ENCODE peak calls at places on chromosomes 11 and 22, in ten cellular contexts. One of them, this sample, is unnamed.

GRCh38 chr11:73322986-73323306 is 14.9 kb downstream of the ARHGEF17 start:
- DNase-seq in adrenal gland: no peak
- DNase-seq in A673: no peak
- DNase-seq in transverse colon: no peak
- DNase-seq in HCT116: no peak
- DNase-seq in heart right ventricle: no peak
- DNase-seq in body of pancreas: no peak
- DNase-seq in cardiac muscle cell: no peak
- DNase-seq in ascending aorta: no peak
- DNase-seq in sigmoid colon: no peak
- DNase-seq in this sample: no peak

GRCh38 chr22:40410272-40410671 is 39.9 kb downstream of the SGSM3 start:
- DNase-seq in sigmoid colon: no peak
- DNase-seq in A673: no peak
- DNase-seq in ascending aorta: no peak
- DNase-seq in body of pancreas: no peak
- DNase-seq in adrenal gland: no peak
- DNase-seq in HCT116: no peak
- DNase-seq in heart right ventricle: no peak
- DNase-seq in transverse colon: no peak
- DNase-seq in cardiac muscle cell: no peak
- DNase-seq in this sample: no peak

GRCh38 chr22:28333106-28333505 is 346.5 kb downstream of the TTC28 start:
- DNase-seq in ascending aorta: no peak
- DNase-seq in adrenal gland: no peak
- DNase-seq in transverse colon: no peak
- DNase-seq in sigmoid colon: no peak
- DNase-seq in A673: no peak
- DNase-seq in cardiac muscle cell: no peak
- DNase-seq in body of pancreas: no peak
- DNase-seq in heart right ventricle: no peak
- DNase-seq in HCT116: no peak
- DNase-seq in this sample: no peak

GRCh38 chr11:78188809-78189724 is at the start of gene USP35:
- DNase-seq in body of pancreas: no peak
- DNase-seq in adrenal gland: no peak
- DNase-seq in cardiac muscle cell: no peak
- DNase-seq in ascending aorta: no peak
- DNase-seq in HCT116: no peak
- DNase-seq in sigmoid colon: peak; percentile 62
- DNase-seq in heart right ventricle: no peak
- DNase-seq in transverse colon: no peak
- DNase-seq in A673: no peak
- DNase-seq in this sample: peak; percentile 54

GRCh38 chr11:79439893-79440450 is 858 bp downstream of the TENM4 start:
- DNase-seq in adrenal gland: peak; percentile 56
- DNase-seq in body of pancreas: no peak
- DNase-seq in HCT116: no peak
- DNase-seq in cardiac muscle cell: no peak
- DNase-seq in ascending aorta: no peak
- DNase-seq in transverse colon: no peak
- DNase-seq in A673: peak; percentile 26
- DNase-seq in heart right ventricle: peak; percentile 10
- DNase-seq in sigmoid colon: peak; percentile 69
- DNase-seq in this sample: peak; percentile 54

GRCh38 chr11:2582436-2582931 is 117.3 kb downstream of the KCNQ1OT1 start:
- DNase-seq in cardiac muscle cell: peak; percentile 2
- DNase-seq in A673: no peak
- DNase-seq in body of pancreas: peak; percentile 6
- DNase-seq in transverse colon: no peak
- DNase-seq in adrenal gland: peak; percentile 53
- DNase-seq in HCT116: no peak
- DNase-seq in sigmoid colon: no peak
- DNase-seq in heart right ventricle: no peak
- DNase-seq in ascending aorta: peak; percentile 52
- DNase-seq in this sample: peak; percentile 33

GRCh38 chr11:108559340-108559739 is 34.2 kb downstream of the EXPH5 start:
- DNase-seq in A673: no peak
- DNase-seq in body of pancreas: no peak
- DNase-seq in sigmoid colon: no peak
- DNase-seq in heart right ventricle: no peak
- DNase-seq in transverse colon: no peak
- DNase-seq in cardiac muscle cell: peak; percentile 66
- DNase-seq in HCT116: no peak
- DNase-seq in ascending aorta: no peak
- DNase-seq in adrenal gland: no peak
- DNase-seq in this sample: no peak

GRCh38 chr11:74720596-74721478 is 10.4 kb downstream of the CHRDL2 start:
- DNase-seq in body of pancreas: peak; percentile 50
- DNase-seq in ascending aorta: peak; percentile 87
- DNase-seq in HCT116: no peak
- DNase-seq in sigmoid colon: peak; percentile 97
- DNase-seq in A673: no peak
- DNase-seq in cardiac muscle cell: peak; percentile 88
- DNase-seq in heart right ventricle: peak; percentile 58
- DNase-seq in transverse colon: peak; percentile 72
- DNase-seq in adrenal gland: peak; percentile 61
- DNase-seq in this sample: peak; percentile 72

GRCh38 chr22:46220921-46221320 is 29.2 kb downstream of the CDPF1 start:
- DNase-seq in cardiac muscle cell: peak; percentile 32
- DNase-seq in heart right ventricle: no peak
- DNase-seq in A673: no peak
- DNase-seq in HCT116: no peak
- DNase-seq in sigmoid colon: no peak
- DNase-seq in transverse colon: no peak
- DNase-seq in adrenal gland: no peak
- DNase-seq in ascending aorta: no peak
- DNase-seq in body of pancreas: no peak
- DNase-seq in this sample: no peak

GRCh38 chr11:132683602-132684001 is 848.7 kb downstream of the OPCML start:
- DNase-seq in body of pancreas: no peak
- DNase-seq in transverse colon: no peak
- DNase-seq in A673: no peak
- DNase-seq in adrenal gland: no peak
- DNase-seq in sigmoid colon: no peak
- DNase-seq in ascending aorta: no peak
- DNase-seq in HCT116: no peak
- DNase-seq in heart right ventricle: no peak
- DNase-seq in cardiac muscle cell: no peak
- DNase-seq in this sample: no peak

GRCh38 chr11:68402355-68403031 is 58.1 kb upstream of the PPP6R3 start:
- DNase-seq in transverse colon: no peak
- DNase-seq in cardiac muscle cell: no peak
- DNase-seq in sigmoid colon: no peak
- DNase-seq in A673: peak; percentile 40
- DNase-seq in adrenal gland: no peak
- DNase-seq in heart right ventricle: no peak
- DNase-seq in HCT116: no peak
- DNase-seq in ascending aorta: no peak
- DNase-seq in body of pancreas: no peak
- DNase-seq in this sample: no peak

GRCh38 chr22:30178180-30179126 is 68.1 kb downstream of the LIF start:
- DNase-seq in A673: peak; percentile 12
- DNase-seq in heart right ventricle: no peak
- DNase-seq in body of pancreas: peak; percentile 31
- DNase-seq in adrenal gland: no peak
- DNase-seq in sigmoid colon: no peak
- DNase-seq in ascending aorta: no peak
- DNase-seq in HCT116: peak; percentile 18
- DNase-seq in cardiac muscle cell: no peak
- DNase-seq in transverse colon: no peak
- DNase-seq in this sample: no peak

GRCh38 chr11:3044004-3044403 is 13.2 kb downstream of the CARS1 start:
- DNase-seq in cardiac muscle cell: peak; percentile 47
- DNase-seq in adrenal gland: no peak
- DNase-seq in body of pancreas: no peak
- DNase-seq in HCT116: no peak
- DNase-seq in sigmoid colon: no peak
- DNase-seq in transverse colon: no peak
- DNase-seq in heart right ventricle: no peak
- DNase-seq in A673: no peak
- DNase-seq in ascending aorta: no peak
- DNase-seq in this sample: no peak

GRCh38 chr11:132278801-132279574 is 908.6 kb downstream of the NTM start:
- DNase-seq in sigmoid colon: no peak
- DNase-seq in heart right ventricle: no peak
- DNase-seq in cardiac muscle cell: peak; percentile 38
- DNase-seq in body of pancreas: no peak
- DNase-seq in HCT116: no peak
- DNase-seq in A673: peak; percentile 47
- DNase-seq in transverse colon: no peak
- DNase-seq in adrenal gland: no peak
- DNase-seq in ascending aorta: no peak
- DNase-seq in this sample: no peak

DNA sequence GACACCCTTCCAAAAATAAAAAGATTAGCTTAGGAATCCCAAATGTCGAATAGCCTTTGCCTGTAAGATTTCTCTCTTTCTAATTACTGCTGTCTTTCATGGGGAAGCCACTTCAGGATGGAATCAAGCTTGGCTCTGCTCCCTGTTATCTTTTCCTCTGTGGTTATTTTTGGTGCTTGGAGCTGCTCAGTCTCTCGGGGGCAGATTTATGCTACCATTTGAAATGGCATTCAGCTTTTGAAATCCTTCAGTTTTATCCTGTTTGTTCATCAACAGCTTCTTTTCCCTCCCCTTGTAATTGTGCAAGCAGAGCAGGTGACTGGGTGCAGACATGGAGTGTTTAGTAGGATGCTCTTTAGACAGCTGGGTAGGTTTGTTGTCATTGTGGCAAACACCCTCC is 111.0 kb downstream of the DBX1 start:
- DNase-seq in sigmoid colon: no peak
- DNase-seq in transverse colon: no peak
- DNase-seq in cardiac muscle cell: peak; percentile 39
- DNase-seq in ascending aorta: no peak
- DNase-seq in HCT116: no peak
- DNase-seq in adrenal gland: no peak
- DNase-seq in body of pancreas: no peak
- DNase-seq in A673: no peak
- DNase-seq in heart right ventricle: peak; percentile 34
- DNase-seq in this sample: no peak
- H3K4me1 ChIP-seq in sigmoid colon: peaks cover 57% of the 10 kb centered on the region
- H3K4me1 ChIP-seq in transverse colon: no peaks in the 10 kb centered on the region
- H3K4me1 ChIP-seq in cardiac muscle cell: peaks cover 56% of the 10 kb centered on the region
- H3K4me1 ChIP-seq in ascending aorta: peaks cover 21% of the 10 kb centered on the region
- H3K4me1 ChIP-seq in HCT116: no peaks in the 10 kb centered on the region
- H3K4me1 ChIP-seq in adrenal gland: no peaks in the 10 kb centered on the region
- H3K4me1 ChIP-seq in body of pancreas: peaks cover 27% of the 10 kb centered on the region
- H3K4me1 ChIP-seq in A673: no peaks in the 10 kb centered on the region
- H3K4me1 ChIP-seq in heart right ventricle: peaks cover 32% of the 10 kb centered on the region
- H3K4me1 ChIP-seq in this sample: no peaks in the 10 kb centered on the region

GRCh38 chr11:16749092-16749491 is 10.6 kb downstream of the C11orf58 start:
- DNase-seq in body of pancreas: no peak
- DNase-seq in A673: no peak
- DNase-seq in heart right ventricle: no peak
- DNase-seq in adrenal gland: no peak
- DNase-seq in HCT116: no peak
- DNase-seq in cardiac muscle cell: no peak
- DNase-seq in transverse colon: no peak
- DNase-seq in ascending aorta: no peak
- DNase-seq in sigmoid colon: no peak
- DNase-seq in this sample: no peak
- H3K36me3 ChIP-seq in body of pancreas: peaks cover 39% of the 10 kb centered on the region
- H3K36me3 ChIP-seq in A673: peaks cover 89% of the 10 kb centered on the region
- H3K36me3 ChIP-seq in heart right ventricle: peaks cover 100% of the 10 kb centered on the region
- H3K36me3 ChIP-seq in adrenal gland: no peaks in the 10 kb centered on the region
- H3K36me3 ChIP-seq in HCT116: peaks cover 65% of the 10 kb centered on the region
- H3K36me3 ChIP-seq in cardiac muscle cell: peaks cover 95% of the 10 kb centered on the region
- H3K36me3 ChIP-seq in transverse colon: no peaks in the 10 kb centered on the region
- H3K36me3 ChIP-seq in ascending aorta: peaks cover 89% of the 10 kb centered on the region
- H3K36me3 ChIP-seq in sigmoid colon: peaks cover 16% of the 10 kb centered on the region
- H3K36me3 ChIP-seq in this sample: peaks cover 24% of the 10 kb centered on the region

DNA sequence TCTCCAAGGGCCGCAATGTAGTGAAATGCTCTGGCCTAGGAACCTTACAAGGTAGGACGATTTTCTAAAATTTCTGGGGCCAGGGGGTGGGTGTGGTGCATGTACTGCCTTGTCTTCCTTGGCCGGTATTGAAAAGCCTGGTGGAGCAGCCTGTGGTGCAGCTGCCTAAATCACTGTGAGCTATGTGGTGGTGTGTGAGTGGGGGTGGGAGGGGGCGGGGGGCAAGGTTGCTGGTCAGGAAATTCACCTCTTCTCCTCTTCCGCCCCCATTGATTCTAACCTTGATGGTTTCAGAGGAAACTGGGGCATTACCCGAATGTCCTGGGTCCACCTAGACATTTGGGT is 137.2 kb downstream of the DBX1 start:
- DNase-seq in A673: no peak
- DNase-seq in transverse colon: no peak
- DNase-seq in adrenal gland: no peak
- DNase-seq in sigmoid colon: no peak
- DNase-seq in HCT116: no peak
- DNase-seq in heart right ventricle: no peak
- DNase-seq in body of pancreas: no peak
- DNase-seq in ascending aorta: no peak
- DNase-seq in cardiac muscle cell: no peak
- DNase-seq in this sample: no peak
- H3K4me3 ChIP-seq in A673: no peak overlapping the region
- H3K4me3 ChIP-seq in transverse colon: no peak overlapping the region
- H3K4me3 ChIP-seq in adrenal gland: no peak overlapping the region
- H3K4me3 ChIP-seq in sigmoid colon: no peak overlapping the region
- H3K4me3 ChIP-seq in HCT116: no peak overlapping the region
- H3K4me3 ChIP-seq in heart right ventricle: no peak overlapping the region
- H3K4me3 ChIP-seq in body of pancreas: peak overlapping the region; percentile 1
- H3K4me3 ChIP-seq in ascending aorta: peak overlapping the region; percentile 18
- H3K4me3 ChIP-seq in cardiac muscle cell: peak overlapping the region; percentile 52
- H3K4me3 ChIP-seq in this sample: no peak overlapping the region

GRCh38 chr11:10329356-10329755 is 24.5 kb downstream of the ADM start:
- DNase-seq in body of pancreas: no peak
- DNase-seq in adrenal gland: no peak
- DNase-seq in ascending aorta: no peak
- DNase-seq in heart right ventricle: no peak
- DNase-seq in A673: no peak
- DNase-seq in transverse colon: no peak
- DNase-seq in HCT116: no peak
- DNase-seq in sigmoid colon: no peak
- DNase-seq in cardiac muscle cell: no peak
- DNase-seq in this sample: no peak

GRCh38 chr11:10328314-10329090 is 23.6 kb downstream of the ADM start:
- DNase-seq in A673: peak; percentile 48
- DNase-seq in HCT116: no peak
- DNase-seq in heart right ventricle: no peak
- DNase-seq in body of pancreas: no peak
- DNase-seq in adrenal gland: peak; percentile 76
- DNase-seq in sigmoid colon: no peak
- DNase-seq in ascending aorta: no peak
- DNase-seq in transverse colon: no peak
- DNase-seq in cardiac muscle cell: peak; percentile 79
- DNase-seq in this sample: no peak

GRCh38 chr11:10327254-10327653 is 22.4 kb downstream of the ADM start:
- DNase-seq in transverse colon: no peak
- DNase-seq in sigmoid colon: no peak
- DNase-seq in heart right ventricle: no peak
- DNase-seq in adrenal gland: no peak
- DNase-seq in HCT116: no peak
- DNase-seq in A673: peak; percentile 48
- DNase-seq in body of pancreas: no peak
- DNase-seq in ascending aorta: no peak
- DNase-seq in cardiac muscle cell: peak; percentile 97
- DNase-seq in this sample: no peak

GRCh38 chr11:10331548-10332289 is 26.8 kb downstream of the ADM start:
- DNase-seq in transverse colon: no peak
- DNase-seq in body of pancreas: no peak
- DNase-seq in ascending aorta: no peak
- DNase-seq in heart right ventricle: no peak
- DNase-seq in sigmoid colon: no peak
- DNase-seq in HCT116: no peak
- DNase-seq in A673: no peak
- DNase-seq in cardiac muscle cell: no peak
- DNase-seq in adrenal gland: no peak
- DNase-seq in this sample: no peak

GRCh38 chr11:10329935-10330334 is 25.1 kb downstream of the ADM start:
- DNase-seq in cardiac muscle cell: peak; percentile 77
- DNase-seq in heart right ventricle: no peak
- DNase-seq in body of pancreas: no peak
- DNase-seq in sigmoid colon: no peak
- DNase-seq in A673: peak; percentile 49
- DNase-seq in ascending aorta: no peak
- DNase-seq in adrenal gland: no peak
- DNase-seq in HCT116: no peak
- DNase-seq in transverse colon: no peak
- DNase-seq in this sample: no peak
- H3K4me1 ChIP-seq in cardiac muscle cell: peaks cover 7% of the 10 kb centered on the region
- H3K4me1 ChIP-seq in heart right ventricle: peaks cover 41% of the 10 kb centered on the region
- H3K4me1 ChIP-seq in body of pancreas: peaks cover 42% of the 10 kb centered on the region
- H3K4me1 ChIP-seq in sigmoid colon: peaks cover 42% of the 10 kb centered on the region
- H3K4me1 ChIP-seq in A673: no peaks in the 10 kb centered on the region
- H3K4me1 ChIP-seq in ascending aorta: peaks cover 31% of the 10 kb centered on the region
- H3K4me1 ChIP-seq in adrenal gland: peaks cover 51% of the 10 kb centered on the region
- H3K4me1 ChIP-seq in HCT116: peaks cover 24% of the 10 kb centered on the region
- H3K4me1 ChIP-seq in transverse colon: peaks cover 22% of the 10 kb centered on the region
- H3K4me1 ChIP-seq in this sample: peaks cover 20% of the 10 kb centered on the region